ENCODE peak calls at places on chromosome 4, in five cellular contexts. I is posterior vena cava, A is A172, G is iPS-NIHi11, Q is SW480. H is an unnamed sample.

GRCh38 chr4:52573551-52573950 is 85.5 kb downstream of the USP46 start:
- DNase-seq in I (no peak), A (no peak), G (no peak), Q (no peak), H (no peak)

GRCh38 chr4:107719211-107719926 is 665 bp downstream of the PAPSS1 start:
- DNase-seq in I (no peak), A (peak), G (peak), Q (peak), H (peak)

GRCh38 chr4:48068182-48068581 is 51.6 kb downstream of the NIPAL1 start:
- DNase-seq in I (no peak), A (no peak), G (no peak), Q (no peak), H (no peak)

GRCh38 chr4:72209600-72209999 is 177.8 kb downstream of the NPFFR2 start:
- DNase-seq in I (no peak), A (no peak), G (peak), Q (peak), H (no peak)

GRCh38 chr4:76802546-76803021 is 95.4 kb downstream of the SOWAHB start:
- DNase-seq in I (no peak), A (no peak), G (no peak), Q (no peak), H (no peak)

GRCh38 chr4:60683953-60684352 is 516.2 kb upstream of the ADGRL3 start:
- DNase-seq in I (no peak), A (peak), G (no peak), Q (no peak), H (no peak)

GRCh38 chr4:95516528-95517011 is 32.2 kb downstream of the UNC5C start:
- DNase-seq in I (no peak), A (no peak), G (no peak), Q (no peak), H (no peak)

GRCh38 chr4:173009129-173009823 is 159.3 kb upstream of the GALNT7 start:
- DNase-seq in I (no peak), A (no peak), G (no peak), Q (no peak), H (no peak)

GRCh38 chr4:41192136-41192535 is 22.2 kb downstream of the APBB2 start:
- DNase-seq in I (no peak), A (peak), G (no peak), Q (no peak), H (no peak)

GRCh38 chr4:184344899-184345572 is 127.4 kb upstream of the ENPP6 start:
- DNase-seq in I (no peak), A (no peak), G (no peak), Q (no peak), H (no peak)

GRCh38 chr4:56684320-56684719 is 3.2 kb upstream of the HOPX start:
- DNase-seq in I (no peak), A (peak), G (no peak), Q (no peak), H (no peak)

GRCh38 chr4:2402053-2402452 is 16.4 kb downstream of the ZFYVE28 start:
- DNase-seq in I (peak), A (no peak), G (peak), Q (peak), H (no peak)

GRCh38 chr4:25160714-25161598 is 707 bp upstream of the SEPSECS start:
- DNase-seq in I (no peak), A (peak), G (peak), Q (peak), H (peak)

GRCh38 chr4:112604590-112604989 is 32.1 kb downstream of the ZGRF1 start:
- DNase-seq in I (no peak), A (peak), G (peak), Q (peak), H (peak)

GRCh38 chr4:95585016-95585695 is 36.4 kb upstream of the UNC5C start:
- DNase-seq in I (no peak), A (peak), G (no peak), Q (no peak), H (no peak)

GRCh38 chr4:75673959-75674328 is 733 bp upstream of the G3BP2 start:
- DNase-seq in I (no peak), A (no peak), G (no peak), Q (no peak), H (no peak)

GRCh38 chr4:46648088-46648744 is 258.3 kb upstream of the GABRA2 start:
- DNase-seq in I (no peak), A (peak), G (peak), Q (peak), H (peak)

GRCh38 chr4:124203613-124204284 is 508.8 kb downstream of the ANKRD50 start:
- DNase-seq in I (no peak), A (peak), G (no peak), Q (no peak), H (no peak)

GRCh38 chr4:37793562-37793961 is 32.9 kb upstream of the PGM2 start:
- DNase-seq in I (no peak), A (no peak), G (no peak), Q (peak), H (peak)

GRCh38 chr4:42625366-42625765 is 31.5 kb downstream of the ATP8A1 start:
- DNase-seq in I (no peak), A (no peak), G (no peak), Q (no peak), H (no peak)

GRCh38 chr4:106971586-106971985 is 64.5 kb downstream of the DKK2 start:
- DNase-seq in I (no peak), A (no peak), G (no peak), Q (no peak), H (no peak)

GRCh38 chr4:161704653-161705052 is 459.1 kb downstream of the FSTL5 start:
- DNase-seq in I (no peak), A (no peak), G (no peak), Q (no peak), H (no peak)

GRCh38 chr4:79864470-79865190 is 208.4 kb downstream of the ANTXR2 start:
- DNase-seq in I (no peak), A (peak), G (no peak), Q (no peak), H (no peak)

GRCh38 chr4:40140206-40140605 is 56.6 kb upstream of the RHOH start:
- DNase-seq in I (no peak), A (no peak), G (no peak), Q (no peak), H (no peak)

GRCh38 chr4:169103966-169104412 is 93.9 kb upstream of the CBR4 start:
- DNase-seq in I (no peak), A (peak), G (peak), Q (no peak), H (no peak)

GRCh38 chr4:151029537-151029936 is 14.5 kb upstream of the LRBA start:
- DNase-seq in I (no peak), A (no peak), G (no peak), Q (no peak), H (no peak)

GRCh38 chr4:174763454-174764104 is 65.5 kb downstream of the GLRA3 start:
- DNase-seq in I (no peak), A (peak), G (no peak), Q (no peak), H (no peak)

GRCh38 chr4:103144926-103145325 is 45.3 kb upstream of the BDH2 start:
- DNase-seq in I (no peak), A (no peak), G (no peak), Q (no peak), H (no peak)

GRCh38 chr4:147830987-147831386 is 99.1 kb downstream of the ARHGAP10 start:
- DNase-seq in I (no peak), A (peak), G (no peak), Q (no peak), H (no peak)

GRCh38 chr4:24855741-24856140 is 57.1 kb downstream of the CCDC149 start:
- DNase-seq in I (no peak), A (peak), G (no peak), Q (no peak), H (no peak)

GRCh38 chr4:5940470-5941203 is 47.8 kb upstream of the CRMP1 start:
- DNase-seq in I (no peak), A (peak), G (peak), Q (peak), H (peak)

GRCh38 chr4:160129439-160129838 is 1026.6 kb downstream of the RAPGEF2 start:
- DNase-seq in I (no peak), A (peak), G (peak), Q (no peak), H (no peak)

GRCh38 chr4:87868482-87868881 is 35.7 kb downstream of the MEPE start:
- DNase-seq in I (no peak), A (no peak), G (no peak), Q (no peak), H (no peak)

H was measured in Kasumi-1.